ENCODE peak calls at places on chromosomes 2 and 18, in four cellular contexts. One of them, this sample, is unnamed.

GRCh38 chr2:922230-922629 is 28.4 kb upstream of the SNTG2 start:
- DNase-seq in GM12878: no peak
- DNase-seq in K562: no peak
- DNase-seq in HepG2: no peak
- DNase-seq in this sample: no peak

GRCh38 chr2:71608034-71608433 is 154.7 kb downstream of the DYSF start:
- DNase-seq in K562: no peak
- DNase-seq in GM12878: no peak
- DNase-seq in HepG2: no peak
- DNase-seq in this sample: no peak

GRCh38 chr2:60437080-60437765 is 116.2 kb downstream of the BCL11A start:
- DNase-seq in HepG2: no peak
- DNase-seq in GM12878: no peak
- DNase-seq in K562: no peak
- DNase-seq in this sample: no peak

GRCh38 chr2:153519260-153519875 is 40.8 kb upstream of the RPRM start:
- DNase-seq in GM12878: peak; percentile 8
- DNase-seq in K562: peak; percentile 32
- DNase-seq in HepG2: peak; percentile 50
- DNase-seq in this sample: peak; percentile 61

GRCh38 chr18:13524054-13524453 is 202.3 kb downstream of the FAM210A start:
- DNase-seq in GM12878: no peak
- DNase-seq in K562: no peak
- DNase-seq in HepG2: no peak
- DNase-seq in this sample: no peak

GRCh38 chr18:12256946-12257345 is 2.8 kb downstream of the CIDEA start:
- DNase-seq in GM12878: no peak
- DNase-seq in HepG2: no peak
- DNase-seq in K562: no peak
- DNase-seq in this sample: no peak

GRCh38 chr2:44718431-44718830 is 223.1 kb upstream of the SIX3 start:
- DNase-seq in GM12878: no peak
- DNase-seq in K562: no peak
- DNase-seq in HepG2: no peak
- DNase-seq in this sample: no peak

GRCh38 chr2:157443795-157444642 is at the start of gene CYTIP:
- DNase-seq in GM12878: peak; percentile 91
- DNase-seq in K562: no peak
- DNase-seq in HepG2: no peak
- DNase-seq in this sample: no peak

GRCh38 chr2:85765081-85765731 is 11.4 kb downstream of the ATOH8 start:
- DNase-seq in HepG2: no peak
- DNase-seq in GM12878: no peak
- DNase-seq in K562: no peak
- DNase-seq in this sample: no peak

GRCh38 chr2:143176606-143177005 is 47.4 kb downstream of the ARHGAP15 start:
- DNase-seq in K562: no peak
- DNase-seq in HepG2: no peak
- DNase-seq in GM12878: no peak
- DNase-seq in this sample: no peak

GRCh38 chr2:219461061-219461514 is 26.4 kb downstream of the SPEG start:
- DNase-seq in GM12878: no peak
- DNase-seq in K562: peak; percentile 61
- DNase-seq in HepG2: no peak
- DNase-seq in this sample: no peak

GRCh38 chr2:69521747-69522146 is 84.5 kb upstream of the NFU1 start:
- DNase-seq in GM12878: no peak
- DNase-seq in HepG2: no peak
- DNase-seq in K562: no peak
- DNase-seq in this sample: no peak

GRCh38 chr2:54617409-54617808 is 106.1 kb upstream of the EML6 start:
- DNase-seq in HepG2: no peak
- DNase-seq in GM12878: no peak
- DNase-seq in K562: no peak
- DNase-seq in this sample: no peak

GRCh38 chr2:133146893-133147292 is 421.4 kb downstream of the NCKAP5 start:
- DNase-seq in GM12878: no peak
- DNase-seq in HepG2: no peak
- DNase-seq in K562: no peak
- DNase-seq in this sample: peak; percentile 7

GRCh38 chr2:10231551-10232085 is 71.1 kb upstream of the HPCAL1 start:
- DNase-seq in HepG2: no peak
- DNase-seq in K562: no peak
- DNase-seq in GM12878: no peak
- DNase-seq in this sample: no peak
- TF ChIP-seq CHD4 in HepG2: no peak
- TF ChIP-seq CHD4 in K562: no peak
- TF ChIP-seq CHD4 in GM12878: no peak
- TF ChIP-seq CHD4 in this sample: no peak

DNA sequence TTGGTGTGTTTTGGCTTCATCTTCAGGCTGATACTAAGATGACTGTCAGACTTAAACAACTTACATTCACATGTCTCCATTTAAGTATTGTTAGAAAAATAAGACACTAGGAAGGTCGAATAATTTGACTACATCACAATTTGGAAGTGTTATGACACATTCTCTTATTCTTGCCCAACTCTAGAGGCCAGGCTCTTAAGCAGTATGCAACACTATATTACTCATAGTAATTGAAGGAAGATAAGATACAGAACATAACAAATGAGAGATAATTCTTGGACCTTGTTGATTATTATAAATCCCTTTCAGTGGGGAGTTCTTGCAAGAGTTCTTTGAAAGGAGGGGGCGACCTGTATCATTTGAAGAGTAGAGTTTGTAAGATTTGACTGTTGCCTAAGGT is 295.3 kb upstream of the COL3A1 start:
- DNase-seq in HepG2: no peak
- DNase-seq in K562: no peak
- DNase-seq in GM12878: no peak
- DNase-seq in this sample: no peak
- TF ChIP-seq CHD4 in HepG2: no peak
- TF ChIP-seq CHD4 in K562: no peak
- TF ChIP-seq CHD4 in GM12878: no peak
- TF ChIP-seq CHD4 in this sample: no peak

DNA sequence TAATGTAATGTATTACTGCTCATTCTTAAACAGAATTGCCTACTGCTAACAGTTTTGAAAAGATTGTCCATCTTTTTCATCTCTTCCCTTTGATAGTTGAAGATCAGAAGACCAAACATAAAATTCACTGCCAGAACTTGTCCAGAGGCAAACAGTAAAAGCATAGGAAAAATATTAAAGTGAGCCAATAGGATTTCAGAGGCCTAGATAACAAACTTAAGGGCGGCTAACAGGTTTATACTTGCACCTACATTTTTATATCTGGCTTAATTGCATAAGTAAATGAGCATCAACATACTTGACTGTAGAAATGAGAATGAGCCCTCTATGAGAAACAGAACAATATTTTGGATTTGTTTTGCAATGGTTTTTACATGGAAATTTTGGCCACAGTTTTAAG is 30.3 kb downstream of the ZC3H15 start:
- DNase-seq in HepG2: no peak
- DNase-seq in GM12878: no peak
- DNase-seq in K562: no peak
- DNase-seq in this sample: no peak
- TF ChIP-seq CHD4 in HepG2: no peak
- TF ChIP-seq CHD4 in GM12878: no peak
- TF ChIP-seq CHD4 in K562: no peak
- TF ChIP-seq CHD4 in this sample: no peak

GRCh38 chr2:113117594-113118262 is 9.7 kb upstream of the IL1RN start:
- DNase-seq in K562: peak; percentile 21
- DNase-seq in HepG2: no peak
- DNase-seq in GM12878: no peak
- DNase-seq in this sample: no peak
- TF ChIP-seq CHD4 in K562: no peak
- TF ChIP-seq CHD4 in HepG2: no peak
- TF ChIP-seq CHD4 in GM12878: no peak
- TF ChIP-seq CHD4 in this sample: no peak

DNA sequence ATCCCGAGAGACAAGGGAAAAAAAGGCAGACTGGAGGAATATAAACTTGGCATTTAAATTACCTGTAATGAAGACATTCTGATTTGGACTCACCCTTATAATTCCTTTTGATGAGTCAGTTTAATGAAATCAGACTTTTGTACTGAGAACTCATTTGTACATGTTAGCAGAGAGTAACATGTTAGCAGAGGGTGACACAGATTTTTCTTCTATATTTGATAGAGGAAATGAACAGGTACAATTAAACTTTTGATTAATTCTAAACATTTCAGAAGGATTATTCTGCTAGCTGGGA is 74.7 kb upstream of the RIOK3 start:
- DNase-seq in HepG2: no peak
- DNase-seq in GM12878: no peak
- DNase-seq in K562: no peak
- DNase-seq in this sample: no peak
- TF ChIP-seq CHD4 in HepG2: no peak
- TF ChIP-seq CHD4 in GM12878: no peak
- TF ChIP-seq CHD4 in K562: no peak
- TF ChIP-seq CHD4 in this sample: no peak

GRCh38 chr2:83894976-83895375 is 564.1 kb downstream of the SUCLG1 start:
- DNase-seq in K562: no peak
- DNase-seq in GM12878: no peak
- DNase-seq in HepG2: no peak
- DNase-seq in this sample: no peak
- TF ChIP-seq CHD4 in K562: no peak
- TF ChIP-seq CHD4 in GM12878: no peak
- TF ChIP-seq CHD4 in HepG2: no peak
- TF ChIP-seq CHD4 in this sample: no peak

GRCh38 chr2:10933700-10934225 is 22.0 kb downstream of the KCNF1 start:
- DNase-seq in K562: no peak
- DNase-seq in HepG2: no peak
- DNase-seq in GM12878: no peak
- DNase-seq in this sample: no peak
- TF ChIP-seq CHD4 in K562: no peak
- TF ChIP-seq CHD4 in HepG2: no peak
- TF ChIP-seq CHD4 in GM12878: no peak
- TF ChIP-seq CHD4 in this sample: no peak